ENCODE peak calls at places on chromosomes 2 and 18, in five cellular contexts. N is islet precursor cell, O is HCEC 1CT, D is NAMALWA, R is AG08395. Q is an unnamed sample.

GRCh38 chr2:182792441-182792840 is 74.0 kb downstream of the FRZB start:
- DNase-seq in D (no peak), O (no peak), N (no peak), R (no peak), Q (no peak)

GRCh38 chr2:197142074-197142473 is 168.5 kb downstream of the ANKRD44 start:
- DNase-seq in D (no peak), N (no peak), R (no peak), O (no peak), Q (no peak)

GRCh38 chr2:230209422-230210051 is 10.2 kb downstream of the SP110 start:
- DNase-seq in D (peak), R (no peak), O (no peak), N (no peak), Q (no peak)

GRCh38 chr2:43193996-43194869 is 32.2 kb downstream of the ZFP36L2 start:
- DNase-seq in R (no peak), O (no peak), D (no peak), N (no peak), Q (no peak)

GRCh38 chr2:159903404-159904126 is 105.6 kb upstream of the CD302 start:
- DNase-seq in R (peak), O (no peak), N (no peak), D (peak), Q (no peak)

GRCh38 chr2:160608525-160609085 is 115.0 kb upstream of the RBMS1 start:
- DNase-seq in N (no peak), O (no peak), R (no peak), D (no peak), Q (no peak)

GRCh38 chr18:50906843-50907242 is 27.9 kb downstream of the ME2 start:
- DNase-seq in O (no peak), N (no peak), D (no peak), R (no peak), Q (no peak)

GRCh38 chr18:56727399-56727798 is 76.2 kb downstream of the WDR7 start:
- DNase-seq in R (no peak), O (no peak), N (no peak), D (no peak), Q (no peak)

Q was measured in cardiac muscle cell.